ENCODE peak calls at places on chromosomes 5 and 9, in four cellular contexts. One of them, this sample, is unnamed.

GRCh38 chr9:88017086-88017485 is 42.8 kb upstream of the CDK20 start:
- DNase-seq in NCI-H2029 treated with DMSO at 0.1 percent for 48 hours: no peak
- DNase-seq in AG04449: no peak
- DNase-seq in ovary: no peak
- DNase-seq in this sample: no peak

GRCh38 chr9:22114956-22115355 is 105.9 kb upstream of the CDKN2B start:
- DNase-seq in NCI-H2029 treated with DMSO at 0.1 percent for 48 hours: no peak
- DNase-seq in AG04449: no peak
- DNase-seq in ovary: no peak
- DNase-seq in this sample: no peak

GRCh38 chr5:133744030-133744645 is 131.8 kb upstream of the FSTL4 start:
- DNase-seq in NCI-H2029 treated with DMSO at 0.1 percent for 48 hours: no peak
- DNase-seq in AG04449: no peak
- DNase-seq in ovary: no peak
- DNase-seq in this sample: no peak

GRCh38 chr9:132589148-132590036 is 7.0 kb downstream of the BARHL1 start:
- DNase-seq in NCI-H2029 treated with DMSO at 0.1 percent for 48 hours: no peak
- DNase-seq in AG04449: no peak
- DNase-seq in ovary: no peak
- DNase-seq in this sample: no peak

GRCh38 chr9:111759762-111760639 is 34.7 kb downstream of the SHOC1 start:
- DNase-seq in NCI-H2029 treated with DMSO at 0.1 percent for 48 hours: peak; percentile 68
- DNase-seq in AG04449: peak; percentile 65
- DNase-seq in ovary: no peak
- DNase-seq in this sample: peak; percentile 65

GRCh38 chr5:132815454-132815853 is 2.4 kb downstream of the SOWAHA start:
- DNase-seq in NCI-H2029 treated with DMSO at 0.1 percent for 48 hours: no peak
- DNase-seq in AG04449: no peak
- DNase-seq in ovary: no peak
- DNase-seq in this sample: no peak

GRCh38 chr9:104027295-104027694 is 66.8 kb upstream of the SMC2 start:
- DNase-seq in NCI-H2029 treated with DMSO at 0.1 percent for 48 hours: peak; percentile 89
- DNase-seq in AG04449: no peak
- DNase-seq in ovary: no peak
- DNase-seq in this sample: no peak

GRCh38 chr9:110357510-110357909 is 19.8 kb upstream of the TXNDC8 start:
- DNase-seq in NCI-H2029 treated with DMSO at 0.1 percent for 48 hours: no peak
- DNase-seq in AG04449: no peak
- DNase-seq in ovary: no peak
- DNase-seq in this sample: no peak

GRCh38 chr5:29208026-29208425 is 1985.5 kb upstream of the CDH6 start:
- DNase-seq in NCI-H2029 treated with DMSO at 0.1 percent for 48 hours: no peak
- DNase-seq in AG04449: no peak
- DNase-seq in ovary: no peak
- DNase-seq in this sample: no peak

GRCh38 chr9:94827584-94828304 is 101.2 kb downstream of the AOPEP start:
- DNase-seq in NCI-H2029 treated with DMSO at 0.1 percent for 48 hours: no peak
- DNase-seq in AG04449: no peak
- DNase-seq in ovary: no peak
- DNase-seq in this sample: peak; percentile 66

GRCh38 chr5:145941677-145942130 is 5.3 kb downstream of the SH3RF2 start:
- DNase-seq in NCI-H2029 treated with DMSO at 0.1 percent for 48 hours: no peak
- DNase-seq in AG04449: no peak
- DNase-seq in ovary: no peak
- DNase-seq in this sample: no peak

GRCh38 chr5:129460121-129460950 is at the start of gene ADAMTS19:
- DNase-seq in NCI-H2029 treated with DMSO at 0.1 percent for 48 hours: no peak
- DNase-seq in AG04449: no peak
- DNase-seq in ovary: peak; percentile 31
- DNase-seq in this sample: peak; percentile 52

GRCh38 chr5:164844348-164844747 is 1338.9 kb downstream of the MAT2B start:
- DNase-seq in NCI-H2029 treated with DMSO at 0.1 percent for 48 hours: no peak
- DNase-seq in AG04449: no peak
- DNase-seq in ovary: no peak
- DNase-seq in this sample: no peak

GRCh38 chr9:114005371-114006154 is 72.5 kb downstream of the AMBP start:
- DNase-seq in NCI-H2029 treated with DMSO at 0.1 percent for 48 hours: no peak
- DNase-seq in AG04449: no peak
- DNase-seq in ovary: peak; percentile 4
- DNase-seq in this sample: no peak

GRCh38 chr5:50445281-50445949 is 4.3 kb upstream of the EMB start:
- DNase-seq in NCI-H2029 treated with DMSO at 0.1 percent for 48 hours: no peak
- DNase-seq in AG04449: no peak
- DNase-seq in ovary: no peak
- DNase-seq in this sample: no peak

GRCh38 chr9:11204521-11204920 is 591.7 kb upstream of the PTPRD start:
- DNase-seq in NCI-H2029 treated with DMSO at 0.1 percent for 48 hours: no peak
- DNase-seq in AG04449: no peak
- DNase-seq in ovary: no peak
- DNase-seq in this sample: no peak

GRCh38 chr5:39891376-39891775 is 466.6 kb upstream of the DAB2 start:
- DNase-seq in NCI-H2029 treated with DMSO at 0.1 percent for 48 hours: no peak
- DNase-seq in AG04449: no peak
- DNase-seq in ovary: no peak
- DNase-seq in this sample: no peak

GRCh38 chr5:172700686-172701324 is 59.7 kb downstream of the NEURL1B start:
- DNase-seq in NCI-H2029 treated with DMSO at 0.1 percent for 48 hours: no peak
- DNase-seq in AG04449: no peak
- DNase-seq in ovary: no peak
- DNase-seq in this sample: no peak

GRCh38 chr5:58891072-58891970 is 308.4 kb downstream of the RAB3C start:
- DNase-seq in NCI-H2029 treated with DMSO at 0.1 percent for 48 hours: peak; percentile 53
- DNase-seq in AG04449: peak; percentile 62
- DNase-seq in ovary: peak; percentile 77
- DNase-seq in this sample: peak; percentile 78

GRCh38 chr9:87387351-87388055 is 110.2 kb upstream of the DAPK1 start:
- DNase-seq in NCI-H2029 treated with DMSO at 0.1 percent for 48 hours: no peak
- DNase-seq in AG04449: no peak
- DNase-seq in ovary: no peak
- DNase-seq in this sample: no peak

GRCh38 chr5:96517294-96517693 is 84.2 kb upstream of the PCSK1 start:
- DNase-seq in NCI-H2029 treated with DMSO at 0.1 percent for 48 hours: peak; percentile 93
- DNase-seq in AG04449: no peak
- DNase-seq in ovary: no peak
- DNase-seq in this sample: no peak

GRCh38 chr9:14216612-14217194 is 97.2 kb downstream of the NFIB start:
- DNase-seq in NCI-H2029 treated with DMSO at 0.1 percent for 48 hours: no peak
- DNase-seq in AG04449: no peak
- DNase-seq in ovary: no peak
- DNase-seq in this sample: no peak

GRCh38 chr5:7916171-7916804 is 47.3 kb downstream of the MTRR start:
- DNase-seq in NCI-H2029 treated with DMSO at 0.1 percent for 48 hours: peak; percentile 69
- DNase-seq in AG04449: no peak
- DNase-seq in ovary: no peak
- DNase-seq in this sample: no peak

GRCh38 chr9:22158983-22159382 is 149.9 kb upstream of the CDKN2B start:
- DNase-seq in NCI-H2029 treated with DMSO at 0.1 percent for 48 hours: no peak
- DNase-seq in AG04449: no peak
- DNase-seq in ovary: peak; percentile 61
- DNase-seq in this sample: peak; percentile 73

GRCh38 chr9:92982130-92982529 is 34.8 kb downstream of the FGD3 start:
- DNase-seq in NCI-H2029 treated with DMSO at 0.1 percent for 48 hours: no peak
- DNase-seq in AG04449: no peak
- DNase-seq in ovary: no peak
- DNase-seq in this sample: no peak

GRCh38 chr5:175096469-175097185 is 347.4 kb downstream of the DRD1 start:
- DNase-seq in NCI-H2029 treated with DMSO at 0.1 percent for 48 hours: no peak
- DNase-seq in AG04449: no peak
- DNase-seq in ovary: no peak
- DNase-seq in this sample: no peak

GRCh38 chr9:110599468-110599867 is 19.9 kb upstream of the SVEP1 start:
- DNase-seq in NCI-H2029 treated with DMSO at 0.1 percent for 48 hours: no peak
- DNase-seq in AG04449: no peak
- DNase-seq in ovary: no peak
- DNase-seq in this sample: no peak

GRCh38 chr5:76789991-76790571 is 28.7 kb upstream of the F2RL1 start:
- DNase-seq in NCI-H2029 treated with DMSO at 0.1 percent for 48 hours: no peak
- DNase-seq in AG04449: no peak
- DNase-seq in ovary: no peak
- DNase-seq in this sample: no peak

GRCh38 chr5:32170303-32171170 is 3.6 kb downstream of the GOLPH3 start:
- DNase-seq in NCI-H2029 treated with DMSO at 0.1 percent for 48 hours: no peak
- DNase-seq in AG04449: peak; percentile 42
- DNase-seq in ovary: no peak
- DNase-seq in this sample: no peak

GRCh38 chr9:130739081-130739480 is 45.5 kb downstream of the EXOSC2 start:
- DNase-seq in NCI-H2029 treated with DMSO at 0.1 percent for 48 hours: no peak
- DNase-seq in AG04449: no peak
- DNase-seq in ovary: no peak
- DNase-seq in this sample: no peak

GRCh38 chr9:136410500-136411287 is at the start of the genes ENTR1 and PMPCA:
- DNase-seq in NCI-H2029 treated with DMSO at 0.1 percent for 48 hours: peak; percentile 74
- DNase-seq in AG04449: peak; percentile 10
- DNase-seq in ovary: peak; percentile 95
- DNase-seq in this sample: peak; percentile 93